ENCODE peak calls at places on chromosomes 16 and 17, in six cellular contexts. One of them, this sample, is unnamed. For H3K4me1, the result is how much of the 10 kb centered on the place peaks cover.

GRCh38 chr16:5354645-5355044 is 257.1 kb upstream of the EEF2KMT start:
- DNase-seq in foreskin keratinocyte: no peak
- DNase-seq in transverse colon: no peak
- DNase-seq in CD8-positive, alpha-beta memory T cell: no peak
- DNase-seq in right lobe of liver: no peak
- DNase-seq in fibroblast of lung: no peak
- DNase-seq in this sample: no peak

GRCh38 chr16:53695070-53695469 is 8.6 kb downstream of the RPGRIP1L start:
- DNase-seq in right lobe of liver: no peak
- DNase-seq in transverse colon: no peak
- DNase-seq in foreskin keratinocyte: no peak
- DNase-seq in CD8-positive, alpha-beta memory T cell: no peak
- DNase-seq in fibroblast of lung: peak
- DNase-seq in this sample: no peak

GRCh38 chr17:66383353-66383752 is 80.9 kb downstream of the PRKCA start:
- DNase-seq in CD8-positive, alpha-beta memory T cell: no peak
- DNase-seq in foreskin keratinocyte: no peak
- DNase-seq in transverse colon: no peak
- DNase-seq in right lobe of liver: no peak
- DNase-seq in fibroblast of lung: peak
- DNase-seq in this sample: no peak

GRCh38 chr16:31344712-31345111 is 10.3 kb upstream of the ITGAX start:
- DNase-seq in transverse colon: no peak
- DNase-seq in CD8-positive, alpha-beta memory T cell: no peak
- DNase-seq in foreskin keratinocyte: no peak
- DNase-seq in right lobe of liver: no peak
- DNase-seq in fibroblast of lung: no peak
- DNase-seq in this sample: no peak

GRCh38 chr17:52157603-52158449 is 688 bp downstream of the CA10 start:
- DNase-seq in right lobe of liver: no peak
- DNase-seq in CD8-positive, alpha-beta memory T cell: no peak
- DNase-seq in foreskin keratinocyte: no peak
- DNase-seq in transverse colon: no peak
- DNase-seq in fibroblast of lung: no peak
- DNase-seq in this sample: no peak

GRCh38 chr17:4693416-4693815 is 10.5 kb downstream of the PELP1 start:
- DNase-seq in foreskin keratinocyte: no peak
- DNase-seq in right lobe of liver: no peak
- DNase-seq in transverse colon: no peak
- DNase-seq in CD8-positive, alpha-beta memory T cell: no peak
- DNase-seq in fibroblast of lung: no peak
- DNase-seq in this sample: no peak

GRCh38 chr17:6800422-6801027 is 24.5 kb downstream of the FBXO39 start:
- DNase-seq in CD8-positive, alpha-beta memory T cell: no peak
- DNase-seq in fibroblast of lung: no peak
- DNase-seq in foreskin keratinocyte: no peak
- DNase-seq in transverse colon: no peak
- DNase-seq in right lobe of liver: no peak
- DNase-seq in this sample: no peak

GRCh38 chr16:57619606-57620315 is 8.7 kb upstream of the ADGRG1 start:
- DNase-seq in CD8-positive, alpha-beta memory T cell: no peak
- DNase-seq in foreskin keratinocyte: peak
- DNase-seq in fibroblast of lung: no peak
- DNase-seq in transverse colon: peak
- DNase-seq in right lobe of liver: no peak
- DNase-seq in this sample: peak

GRCh38 chr16:14004031-14004718 is 66.9 kb upstream of the MRTFB start:
- DNase-seq in fibroblast of lung: no peak
- DNase-seq in right lobe of liver: no peak
- DNase-seq in transverse colon: no peak
- DNase-seq in foreskin keratinocyte: no peak
- DNase-seq in CD8-positive, alpha-beta memory T cell: no peak
- DNase-seq in this sample: no peak

GRCh38 chr16:2339521-2340484 is 725 bp downstream of the ABCA3 start:
- DNase-seq in transverse colon: peak
- DNase-seq in foreskin keratinocyte: no peak
- DNase-seq in CD8-positive, alpha-beta memory T cell: peak
- DNase-seq in fibroblast of lung: peak
- DNase-seq in right lobe of liver: peak
- DNase-seq in this sample: peak

GRCh38 chr17:39995438-39995837 is 14.8 kb downstream of the PSMD3 start:
- DNase-seq in transverse colon: peak
- DNase-seq in CD8-positive, alpha-beta memory T cell: no peak
- DNase-seq in right lobe of liver: no peak
- DNase-seq in foreskin keratinocyte: no peak
- DNase-seq in fibroblast of lung: no peak
- DNase-seq in this sample: no peak

GRCh38 chr17:66976781-66977201 is 12.3 kb downstream of the CACNG4 start:
- DNase-seq in right lobe of liver: no peak
- DNase-seq in foreskin keratinocyte: no peak
- DNase-seq in transverse colon: no peak
- DNase-seq in fibroblast of lung: no peak
- DNase-seq in CD8-positive, alpha-beta memory T cell: no peak
- DNase-seq in this sample: no peak

GRCh38 chr16:17370233-17371013 is 100.3 kb downstream of the XYLT1 start:
- DNase-seq in fibroblast of lung: peak
- DNase-seq in transverse colon: no peak
- DNase-seq in right lobe of liver: no peak
- DNase-seq in foreskin keratinocyte: no peak
- DNase-seq in CD8-positive, alpha-beta memory T cell: no peak
- DNase-seq in this sample: no peak

GRCh38 chr17:68238488-68238887 is 9.4 kb upstream of the AMZ2 start:
- DNase-seq in right lobe of liver: no peak
- DNase-seq in fibroblast of lung: no peak
- DNase-seq in foreskin keratinocyte: no peak
- DNase-seq in CD8-positive, alpha-beta memory T cell: no peak
- DNase-seq in transverse colon: no peak
- DNase-seq in this sample: no peak

GRCh38 chr16:56910654-56911539 is 21.0 kb upstream of the HERPUD1 start:
- DNase-seq in fibroblast of lung: peak
- DNase-seq in transverse colon: peak
- DNase-seq in right lobe of liver: no peak
- DNase-seq in foreskin keratinocyte: peak
- DNase-seq in CD8-positive, alpha-beta memory T cell: no peak
- DNase-seq in this sample: peak

GRCh38 chr16:67514382-67514828 is 14.2 kb upstream of the RIPOR1 start:
- DNase-seq in foreskin keratinocyte: no peak
- DNase-seq in fibroblast of lung: peak
- DNase-seq in transverse colon: peak
- DNase-seq in CD8-positive, alpha-beta memory T cell: peak
- DNase-seq in right lobe of liver: no peak
- DNase-seq in this sample: peak

GRCh38 chr17:62965149-62965648 is 836 bp upstream of the TANC2 start:
- DNase-seq in transverse colon: no peak
- DNase-seq in foreskin keratinocyte: no peak
- DNase-seq in fibroblast of lung: peak
- DNase-seq in right lobe of liver: no peak
- DNase-seq in CD8-positive, alpha-beta memory T cell: peak
- DNase-seq in this sample: no peak

GRCh38 chr17:72397687-72398086 is 276.9 kb downstream of the SOX9 start:
- DNase-seq in fibroblast of lung: peak
- DNase-seq in transverse colon: no peak
- DNase-seq in right lobe of liver: no peak
- DNase-seq in foreskin keratinocyte: no peak
- DNase-seq in CD8-positive, alpha-beta memory T cell: no peak
- DNase-seq in this sample: no peak

GRCh38 chr16:77689971-77690370 is 32.3 kb upstream of the NUDT7 start:
- DNase-seq in transverse colon: no peak
- DNase-seq in right lobe of liver: no peak
- DNase-seq in fibroblast of lung: no peak
- DNase-seq in foreskin keratinocyte: no peak
- DNase-seq in CD8-positive, alpha-beta memory T cell: no peak
- DNase-seq in this sample: no peak

DNA sequence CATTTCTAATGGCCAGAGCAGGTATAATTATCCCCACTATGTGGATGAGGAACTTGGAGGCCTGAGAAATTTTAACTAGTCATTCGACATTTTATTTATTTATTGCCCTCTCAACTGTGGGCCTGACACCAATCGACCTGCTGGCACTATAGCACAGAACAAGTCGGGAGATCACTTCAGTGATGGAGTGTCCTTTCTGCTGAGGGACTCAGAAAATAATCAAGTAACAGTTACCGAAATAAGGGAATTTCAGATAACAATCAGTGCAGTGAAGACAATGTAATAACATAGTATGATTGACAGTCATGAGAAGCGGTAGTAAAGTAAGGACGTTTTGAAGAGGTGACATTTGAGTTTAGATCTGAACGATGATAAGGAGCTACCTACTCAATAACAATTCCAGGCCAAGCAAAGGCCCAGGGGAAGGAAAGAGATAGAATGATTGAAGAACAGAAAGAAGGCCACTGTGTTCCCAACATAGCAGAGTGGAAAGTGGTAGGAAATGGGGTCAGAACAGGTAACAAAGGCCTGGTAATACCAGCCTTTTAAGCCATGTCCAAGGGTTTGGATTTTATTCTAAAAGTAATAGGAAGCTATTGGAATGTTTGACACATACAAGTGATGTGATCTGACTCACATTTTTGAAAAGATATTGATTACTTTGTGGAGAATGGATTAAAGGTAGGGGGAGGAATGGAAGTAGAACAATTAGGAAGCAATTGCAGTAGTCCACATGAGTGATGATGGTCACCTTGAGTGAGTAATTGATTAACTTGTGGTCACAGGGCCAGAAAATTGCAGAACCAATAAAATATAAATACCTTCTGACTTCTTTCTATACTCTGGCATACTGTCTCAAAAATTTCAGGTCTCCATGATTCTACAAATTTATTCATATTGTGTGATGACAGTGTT is 1.4 kb downstream of the STXBP4 start:
- DNase-seq in transverse colon: no peak
- DNase-seq in right lobe of liver: no peak
- DNase-seq in fibroblast of lung: no peak
- DNase-seq in CD8-positive, alpha-beta memory T cell: no peak
- DNase-seq in foreskin keratinocyte: no peak
- DNase-seq in this sample: no peak
- H3K4me1 ChIP-seq in transverse colon: under half
- H3K4me1 ChIP-seq in right lobe of liver: under half
- H3K4me1 ChIP-seq in fibroblast of lung: under half
- H3K4me1 ChIP-seq in CD8-positive, alpha-beta memory T cell: under half
- H3K4me1 ChIP-seq in foreskin keratinocyte: under half
- H3K4me1 ChIP-seq in this sample: under half

GRCh38 chr17:80769936-80770625 is 221.6 kb upstream of the CHMP6 start:
- DNase-seq in CD8-positive, alpha-beta memory T cell: no peak
- DNase-seq in foreskin keratinocyte: no peak
- DNase-seq in transverse colon: no peak
- DNase-seq in right lobe of liver: no peak
- DNase-seq in fibroblast of lung: no peak
- DNase-seq in this sample: no peak
- H3K27ac ChIP-seq in CD8-positive, alpha-beta memory T cell: no peak
- H3K27ac ChIP-seq in foreskin keratinocyte: no peak
- H3K27ac ChIP-seq in transverse colon: no peak
- H3K27ac ChIP-seq in right lobe of liver: no peak
- H3K27ac ChIP-seq in fibroblast of lung: no peak
- H3K27ac ChIP-seq in this sample: no peak

GRCh38 chr16:84700518-84701277 is 898 bp downstream of the USP10 start:
- DNase-seq in foreskin keratinocyte: no peak
- DNase-seq in CD8-positive, alpha-beta memory T cell: no peak
- DNase-seq in transverse colon: peak
- DNase-seq in fibroblast of lung: peak
- DNase-seq in right lobe of liver: no peak
- DNase-seq in this sample: no peak
- H3K4me1 ChIP-seq in foreskin keratinocyte: under half
- H3K4me1 ChIP-seq in CD8-positive, alpha-beta memory T cell: under half
- H3K4me1 ChIP-seq in transverse colon: under half
- H3K4me1 ChIP-seq in fibroblast of lung: under half
- H3K4me1 ChIP-seq in right lobe of liver: under half
- H3K4me1 ChIP-seq in this sample: under half

GRCh38 chr16:88960516-88960915 is 16.5 kb downstream of the CBFA2T3 start:
- DNase-seq in right lobe of liver: no peak
- DNase-seq in CD8-positive, alpha-beta memory T cell: no peak
- DNase-seq in transverse colon: no peak
- DNase-seq in fibroblast of lung: no peak
- DNase-seq in foreskin keratinocyte: no peak
- DNase-seq in this sample: no peak

GRCh38 chr16:88959022-88959421 is 18.0 kb downstream of the CBFA2T3 start:
- DNase-seq in transverse colon: no peak
- DNase-seq in fibroblast of lung: no peak
- DNase-seq in CD8-positive, alpha-beta memory T cell: no peak
- DNase-seq in right lobe of liver: no peak
- DNase-seq in foreskin keratinocyte: no peak
- DNase-seq in this sample: no peak

GRCh38 chr16:88963583-88963982 is 13.4 kb downstream of the CBFA2T3 start:
- DNase-seq in fibroblast of lung: no peak
- DNase-seq in right lobe of liver: no peak
- DNase-seq in CD8-positive, alpha-beta memory T cell: no peak
- DNase-seq in foreskin keratinocyte: no peak
- DNase-seq in transverse colon: no peak
- DNase-seq in this sample: no peak

GRCh38 chr16:88962478-88963152 is 14.4 kb downstream of the CBFA2T3 start:
- DNase-seq in right lobe of liver: no peak
- DNase-seq in foreskin keratinocyte: no peak
- DNase-seq in CD8-positive, alpha-beta memory T cell: no peak
- DNase-seq in transverse colon: no peak
- DNase-seq in fibroblast of lung: no peak
- DNase-seq in this sample: no peak

DNA sequence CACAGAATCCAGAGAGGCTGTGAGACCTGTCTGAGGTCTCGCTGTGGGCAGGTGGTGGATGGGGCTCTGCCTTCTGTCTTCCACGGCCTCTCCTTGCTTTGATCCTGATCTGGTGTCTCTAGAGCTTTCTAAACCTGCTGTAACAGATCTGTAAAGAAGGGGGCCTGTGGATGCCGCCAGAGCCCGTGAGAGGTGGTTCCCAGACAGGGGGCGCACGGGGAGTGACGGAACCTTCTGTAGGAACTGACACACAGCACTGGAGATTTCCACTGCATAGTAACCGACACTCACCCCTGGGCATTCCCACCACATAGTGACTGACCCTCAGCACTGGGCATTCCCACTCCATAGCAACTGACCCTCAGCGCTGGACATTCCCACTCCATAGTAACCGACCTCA is 16.0 kb downstream of the CBFA2T3 start:
- DNase-seq in fibroblast of lung: no peak
- DNase-seq in foreskin keratinocyte: no peak
- DNase-seq in CD8-positive, alpha-beta memory T cell: no peak
- DNase-seq in right lobe of liver: no peak
- DNase-seq in transverse colon: no peak
- DNase-seq in this sample: no peak
- H3K27ac ChIP-seq in fibroblast of lung: no peak
- H3K27ac ChIP-seq in foreskin keratinocyte: no peak
- H3K27ac ChIP-seq in CD8-positive, alpha-beta memory T cell: no peak
- H3K27ac ChIP-seq in right lobe of liver: no peak
- H3K27ac ChIP-seq in transverse colon: no peak
- H3K27ac ChIP-seq in this sample: no peak

GRCh38 chr16:66226762-66227161 is 139.7 kb upstream of the CDH5 start:
- DNase-seq in foreskin keratinocyte: no peak
- DNase-seq in transverse colon: no peak
- DNase-seq in right lobe of liver: no peak
- DNase-seq in CD8-positive, alpha-beta memory T cell: no peak
- DNase-seq in fibroblast of lung: no peak
- DNase-seq in this sample: no peak
- H3K4me1 ChIP-seq in foreskin keratinocyte: under half
- H3K4me1 ChIP-seq in transverse colon: under half
- H3K4me1 ChIP-seq in right lobe of liver: under half
- H3K4me1 ChIP-seq in CD8-positive, alpha-beta memory T cell: under half
- H3K4me1 ChIP-seq in fibroblast of lung: under half
- H3K4me1 ChIP-seq in this sample: under half